ENCODE peak calls at places on chromosomes 5 and 9, in four cellular contexts. Z is H9, E is caudate nucleus, L is A549. Q is an unnamed sample.
A peak's percentile ranks its signal among the peaks of the same experiment; 100 is the strongest.

GRCh38 chr5:31867219-31867618 is 228.3 kb downstream of the PDZD2 start:
- DNase-seq in Z (no peak), E (no peak), L (no peak), Q (no peak)

GRCh38 chr5:115450741-115451140 is 93.8 kb downstream of the FEM1C start:
- DNase-seq in Z (no peak), E (no peak), L (no peak), Q (no peak)

GRCh38 chr9:134560206-134560605 is 81.4 kb upstream of the COL5A1 start:
- DNase-seq in Z (peak; percentile 1), E (no peak), L (no peak), Q (no peak)

GRCh38 chr5:139878093-139878492 is 82.5 kb downstream of the PSD2 start:
- DNase-seq in Z (no peak), E (no peak), L (no peak), Q (no peak)

GRCh38 chr9:31323726-31324444 is 1060.6 kb upstream of the ACO1 start:
- DNase-seq in Z (no peak), E (no peak), L (no peak), Q (no peak)

GRCh38 chr9:129143461-129143927 is 32.3 kb downstream of the PTPA start:
- DNase-seq in Z (peak; percentile 89), E (no peak), L (no peak), Q (no peak)

GRCh38 chr5:132392411-132392810 is 22.9 kb downstream of the SLC22A5 start:
- DNase-seq in Z (no peak), E (no peak), L (no peak), Q (no peak)

GRCh38 chr5:53265043-53265442 is 155.5 kb upstream of the MOCS2 start:
- DNase-seq in Z (no peak), E (no peak), L (no peak), Q (no peak)

GRCh38 chr5:107272954-107273353 is 397.8 kb downstream of the EFNA5 start:
- DNase-seq in Z (no peak), E (no peak), L (no peak), Q (no peak)

GRCh38 chr9:4086119-4087088 is 213.5 kb downstream of the GLIS3 start:
- DNase-seq in Z (no peak), E (no peak), L (peak; percentile 26), Q (no peak)

GRCh38 chr5:167305591-167306213 is 985.7 kb upstream of the WWC1 start:
- DNase-seq in Z (no peak), E (no peak), L (no peak), Q (no peak)

GRCh38 chr9:93956183-93956784 is 1.1 kb upstream of the BARX1 start:
- DNase-seq in Z (no peak), E (no peak), L (no peak), Q (no peak)

GRCh38 chr9:33277484-33277883 is 12.6 kb downstream of the CHMP5 start:
- DNase-seq in Z (no peak), E (no peak), L (no peak), Q (no peak)

GRCh38 chr5:139694556-139695182 is 46.5 kb downstream of the CXXC5 start:
- DNase-seq in Z (no peak), E (no peak), L (no peak), Q (no peak)

GRCh38 chr9:73683862-73684591 is 532.4 kb downstream of the ANXA1 start:
- DNase-seq in Z (peak; percentile 44), E (no peak), L (peak; percentile 44), Q (peak; percentile 85)

GRCh38 chr5:37723147-37723961 is 116.5 kb downstream of the GDNF start:
- DNase-seq in Z (peak; percentile 57), E (peak; percentile 11), L (peak; percentile 22), Q (no peak)

GRCh38 chr9:79731483-79731882 is 159.7 kb downstream of the TLE4 start:
- DNase-seq in Z (no peak), E (no peak), L (no peak), Q (peak; percentile 16)

GRCh38 chr5:15943487-15943886 is 236.1 kb downstream of the MARCHF11 start:
- DNase-seq in Z (no peak), E (no peak), L (no peak), Q (no peak)

GRCh38 chr5:60297658-60298057 is 402.3 kb downstream of the DEPDC1B start:
- DNase-seq in Z (no peak), E (no peak), L (no peak), Q (no peak)

GRCh38 chr9:20884985-20885593 is 146.4 kb downstream of the HACD4 start:
- DNase-seq in Z (peak; percentile 44), E (no peak), L (peak; percentile 71), Q (no peak)

GRCh38 chr9:125428515-125429467 is 167.2 kb downstream of the GAPVD1 start:
- DNase-seq in Z (no peak), E (no peak), L (no peak), Q (no peak)

GRCh38 chr5:177473461-177473991 is at the start of gene DBN1:
- DNase-seq in Z (peak; percentile 71), E (no peak), L (peak; percentile 44), Q (no peak)

GRCh38 chr5:177474094-177474493 is 660 bp upstream of the DBN1 start:
- DNase-seq in Z (no peak), E (no peak), L (no peak), Q (no peak)

GRCh38 chr5:177471610-177472356 is 1.7 kb downstream of the DBN1 start:
- DNase-seq in Z (no peak), E (no peak), L (no peak), Q (no peak)

GRCh38 chr5:177470759-177471536 is 2.5 kb downstream of the DBN1 start:
- DNase-seq in Z (no peak), E (no peak), L (peak; percentile 40), Q (no peak)

DNA sequence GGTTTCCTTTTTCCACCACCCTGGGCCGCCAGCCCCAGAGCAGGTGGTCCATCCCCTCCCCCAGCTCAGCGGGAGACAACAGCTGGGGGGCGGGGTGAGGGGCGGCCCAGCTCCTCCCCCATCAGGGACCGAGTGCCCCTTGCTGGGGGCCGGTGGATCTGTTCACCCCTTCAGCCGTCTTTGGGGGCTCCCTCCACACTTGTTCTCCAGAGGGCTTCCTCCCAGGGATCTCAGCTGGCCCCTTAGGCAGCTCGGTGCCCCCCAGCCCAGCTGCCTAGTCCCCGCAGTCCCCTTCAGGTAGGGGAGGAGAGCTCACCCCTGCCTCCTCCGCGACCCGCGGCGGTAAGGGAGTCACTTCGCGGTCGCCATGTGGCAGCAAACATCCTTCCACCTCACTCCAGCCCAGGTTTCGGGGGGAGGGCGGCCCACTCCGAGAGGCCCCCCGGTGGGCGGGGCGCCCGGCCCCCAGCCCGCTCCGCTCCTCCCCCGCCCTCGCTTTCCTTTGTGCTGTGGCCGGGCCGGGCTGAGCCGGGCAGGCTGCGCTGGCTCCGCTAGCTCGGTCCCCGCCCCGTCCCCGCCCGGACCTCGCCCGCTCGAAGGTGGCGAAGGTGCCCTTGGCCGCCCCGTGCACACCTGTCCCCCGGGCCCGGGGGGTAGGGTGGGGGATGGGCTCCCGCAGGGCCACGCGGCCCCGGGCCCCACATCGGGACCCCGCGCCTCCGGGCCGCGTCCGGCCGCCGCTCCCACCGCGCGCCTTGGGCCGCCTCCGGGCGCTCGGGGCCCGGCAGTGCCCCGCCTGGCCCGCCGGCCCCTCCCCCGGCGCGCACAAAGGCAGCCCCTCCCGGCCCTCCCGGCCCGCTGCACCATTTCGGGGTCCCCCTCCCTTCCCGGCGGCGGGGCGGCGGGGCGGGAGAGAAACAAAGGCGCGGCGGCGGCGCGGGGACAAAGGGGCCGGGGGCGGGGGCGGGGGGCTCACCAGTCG is 683 bp downstream of the DBN1 start:
- DNase-seq in Z (no peak), E (no peak), L (no peak), Q (no peak)
- H3K27ac ChIP-seq in Z (no peak overlapping the region), E (peak overlapping the region; percentile 76), L (peak overlapping the region; percentile 97), Q (peak overlapping the region; percentile 68)

GRCh38 chr5:144433893-144434292 is 263.2 kb downstream of the KCTD16 start:
- DNase-seq in Z (no peak), E (no peak), L (no peak), Q (no peak)
- H3K27ac ChIP-seq in Z (no peak overlapping the region), E (no peak overlapping the region), L (no peak overlapping the region), Q (no peak overlapping the region)

DNA sequence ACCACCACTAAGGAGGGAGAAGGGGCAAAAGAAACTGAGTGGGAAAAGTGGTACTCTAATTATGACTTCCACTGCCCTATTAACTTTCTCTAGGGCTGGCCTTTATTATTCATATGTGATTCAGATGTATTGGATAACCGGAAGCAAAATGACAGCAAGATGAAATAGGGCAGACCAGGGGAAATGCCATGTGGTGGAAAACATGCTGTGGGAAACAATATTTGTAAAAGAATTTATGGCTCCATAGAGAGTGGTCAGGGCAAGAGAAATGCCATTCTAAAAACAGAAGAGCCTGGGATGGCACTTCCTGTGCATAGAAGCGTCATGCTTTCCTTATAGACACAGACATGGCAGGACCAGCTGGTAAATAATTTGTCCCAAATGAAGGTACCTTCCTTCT is 67.7 kb downstream of the MEGF10 start:
- DNase-seq in Z (no peak), E (no peak), L (no peak), Q (no peak)
- H3K27ac ChIP-seq in Z (no peak overlapping the region), E (no peak overlapping the region), L (no peak overlapping the region), Q (no peak overlapping the region)

DNA sequence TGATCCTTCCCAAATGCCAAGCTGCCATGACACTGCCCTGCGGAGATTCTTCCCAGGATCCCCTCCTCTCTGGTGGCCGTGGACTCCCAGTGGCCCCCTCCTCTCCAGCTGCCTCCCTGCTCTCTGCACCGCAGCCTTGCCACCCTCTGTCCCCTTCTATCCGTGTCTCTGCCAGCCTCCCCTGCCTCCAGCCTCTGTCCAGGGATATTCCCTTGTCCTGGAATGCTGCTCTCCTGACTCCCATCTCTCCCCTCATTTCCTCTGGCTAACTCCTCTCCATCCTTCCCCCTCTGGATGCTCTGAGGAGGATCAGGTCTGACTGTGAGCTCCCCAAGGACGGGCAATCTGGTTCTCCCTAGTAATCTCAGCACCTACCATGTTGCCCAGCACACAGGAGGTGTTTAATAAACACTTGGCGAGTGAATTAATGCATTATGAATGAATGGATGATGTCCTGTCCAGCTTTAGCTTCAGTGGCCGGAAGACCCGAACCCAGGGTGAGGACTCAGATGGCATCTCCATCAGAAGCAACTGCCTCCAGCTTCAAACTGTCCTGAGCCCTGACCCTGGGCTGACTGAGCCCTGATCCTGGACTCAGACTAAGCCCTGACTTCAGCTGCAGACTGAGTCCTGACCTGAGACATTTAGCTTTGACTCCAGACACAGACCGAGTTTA is 7.5 kb upstream of the CRB2 start:
- DNase-seq in Z (no peak), E (no peak), L (no peak), Q (no peak)
- H3K27ac ChIP-seq in Z (no peak overlapping the region), E (no peak overlapping the region), L (no peak overlapping the region), Q (no peak overlapping the region)

DNA sequence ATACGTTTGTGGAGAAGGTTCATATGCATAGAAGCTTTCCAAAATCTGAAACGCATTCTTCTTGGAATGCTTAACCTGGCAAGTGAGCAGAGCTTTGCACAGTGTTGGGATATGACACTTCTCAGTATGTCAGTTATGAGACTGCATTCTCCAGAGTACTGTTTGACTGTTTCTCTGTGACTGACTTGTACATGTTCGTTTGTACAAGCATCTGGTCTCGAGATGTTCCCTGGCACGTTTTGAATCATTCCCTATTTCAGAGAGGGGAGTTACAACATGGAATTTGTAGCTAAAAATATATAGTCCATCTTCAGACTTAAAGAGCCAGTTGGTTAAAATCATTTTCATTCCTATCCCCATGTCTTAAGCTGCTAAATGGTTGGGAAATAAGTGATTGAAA is 272.4 kb downstream of the ARRDC3 start:
- DNase-seq in Z (no peak), E (no peak), L (no peak), Q (no peak)
- H3K27ac ChIP-seq in Z (no peak overlapping the region), E (no peak overlapping the region), L (no peak overlapping the region), Q (no peak overlapping the region)

GRCh38 chr5:136811551-136811950 is 446.2 kb upstream of the TRPC7 start:
- DNase-seq in Z (no peak), E (peak; percentile 23), L (peak; percentile 29), Q (peak; percentile 45)
- H3K27ac ChIP-seq in Z (no peak overlapping the region), E (no peak overlapping the region), L (no peak overlapping the region), Q (no peak overlapping the region)

Q was measured in epithelial cell of prostate.